ENCODE peak calls at places on chromosomes 12 and 14, in five cellular contexts. K is fibroblast of mammary gland, G is cardiac muscle cell, I is transverse colon, X is fibroblast of lung. V is an unnamed sample.

GRCh38 chr14:100850841-100851585 is 25.1 kb downstream of the MEG3 start:
- DNase-seq in X (no peak), G (peak; percentile 38), I (peak; percentile 92), K (no peak), V (peak; percentile 32)

GRCh38 chr14:81311128-81311527 is 89.0 kb downstream of the STON2 start:
- DNase-seq in G (no peak), I (no peak), X (no peak), K (no peak), V (no peak)

GRCh38 chr12:66598081-66598480 is 80.8 kb downstream of the GRIP1 start:
- DNase-seq in X (no peak), G (no peak), K (no peak), I (no peak), V (no peak)

GRCh38 chr12:75315518-75315917 is 14.6 kb downstream of the CAPS2 start:
- DNase-seq in X (peak; percentile 82), I (no peak), G (peak; percentile 21), K (peak; percentile 39), V (no peak)

GRCh38 chr12:71186571-71187288 is 28.9 kb upstream of the TSPAN8 start:
- DNase-seq in G (peak; percentile 71), K (peak; percentile 43), I (no peak), X (no peak), V (no peak)

GRCh38 chr14:104141621-104142091 is 3.3 kb downstream of the KIF26A start:
- DNase-seq in K (no peak), X (no peak), I (no peak), G (no peak), V (no peak)

GRCh38 chr12:28776913-28777312 is 372.2 kb upstream of the FAR2 start:
- DNase-seq in G (no peak), K (no peak), I (no peak), X (no peak), V (no peak)

GRCh38 chr12:63978519-63978918 is 134.0 kb downstream of the SRGAP1 start:
- DNase-seq in G (peak; percentile 79), K (peak; percentile 78), X (peak; percentile 85), I (no peak), V (peak; percentile 77)

GRCh38 chr12:9741726-9742125 is 8.8 kb upstream of the CLECL1 start:
- DNase-seq in X (no peak), I (peak; percentile 67), G (no peak), K (no peak), V (no peak)

GRCh38 chr12:101876861-101877815 is at the start of gene DRAM1:
- DNase-seq in I (peak; percentile 94), K (peak; percentile 86), G (peak; percentile 95), X (peak; percentile 88), V (peak; percentile 88)
- H3K4me3 ChIP-seq in I (peak within 1 kb of the TSS; percentile 87), K (peak within 1 kb of the TSS; percentile 82), G (peak within 1 kb of the TSS; percentile 47), X (peak within 1 kb of the TSS; percentile 90), V (peak within 1 kb of the TSS; percentile 5)

DNA sequence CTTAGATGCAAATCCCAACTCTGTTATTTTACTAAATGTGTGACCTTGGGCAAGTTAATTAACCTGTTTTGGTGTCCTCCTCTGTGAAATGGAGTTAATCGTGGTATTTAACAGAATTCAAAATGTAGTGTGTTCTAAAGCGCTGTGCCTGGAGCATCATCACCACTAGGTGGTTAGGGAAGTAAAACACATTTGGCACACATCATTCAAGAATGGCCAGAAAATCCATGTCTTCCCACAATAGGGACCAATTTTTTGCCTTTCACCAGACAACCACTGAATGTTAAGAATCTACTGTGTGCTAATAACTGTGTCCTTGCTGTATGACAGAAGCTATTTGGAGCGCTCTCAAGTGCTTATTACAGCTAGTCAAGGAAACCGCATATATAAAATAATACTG is 133.4 kb downstream of the MON2 start:
- DNase-seq in G (no peak), I (no peak), X (no peak), K (no peak), V (no peak)
- TF ChIP-seq CTCF in G (peak; percentile 16), I (no peak), X (peak; percentile 4), K (peak; percentile 35), V (peak; percentile 7)

GRCh38 chr14:105490318-105490571 is 801 bp upstream of the TEDC1 start:
- DNase-seq in G (no peak), X (no peak), I (peak; percentile 47), K (no peak), V (no peak)

GRCh38 chr14:105487986-105488777 is 1.5 kb downstream of the CRIP1 start:
- DNase-seq in I (peak; percentile 70), K (no peak), G (no peak), X (no peak), V (no peak)

GRCh38 chr14:105487449-105487985 is 831 bp downstream of the CRIP1 start:
- DNase-seq in K (no peak), X (no peak), G (no peak), I (peak; percentile 81), V (no peak)

GRCh38 chr14:105489607-105490317 is 1.3 kb upstream of the TEDC1 start:
- DNase-seq in K (peak; percentile 74), G (peak; percentile 84), I (peak; percentile 93), X (peak; percentile 79), V (peak; percentile 85)

DNA sequence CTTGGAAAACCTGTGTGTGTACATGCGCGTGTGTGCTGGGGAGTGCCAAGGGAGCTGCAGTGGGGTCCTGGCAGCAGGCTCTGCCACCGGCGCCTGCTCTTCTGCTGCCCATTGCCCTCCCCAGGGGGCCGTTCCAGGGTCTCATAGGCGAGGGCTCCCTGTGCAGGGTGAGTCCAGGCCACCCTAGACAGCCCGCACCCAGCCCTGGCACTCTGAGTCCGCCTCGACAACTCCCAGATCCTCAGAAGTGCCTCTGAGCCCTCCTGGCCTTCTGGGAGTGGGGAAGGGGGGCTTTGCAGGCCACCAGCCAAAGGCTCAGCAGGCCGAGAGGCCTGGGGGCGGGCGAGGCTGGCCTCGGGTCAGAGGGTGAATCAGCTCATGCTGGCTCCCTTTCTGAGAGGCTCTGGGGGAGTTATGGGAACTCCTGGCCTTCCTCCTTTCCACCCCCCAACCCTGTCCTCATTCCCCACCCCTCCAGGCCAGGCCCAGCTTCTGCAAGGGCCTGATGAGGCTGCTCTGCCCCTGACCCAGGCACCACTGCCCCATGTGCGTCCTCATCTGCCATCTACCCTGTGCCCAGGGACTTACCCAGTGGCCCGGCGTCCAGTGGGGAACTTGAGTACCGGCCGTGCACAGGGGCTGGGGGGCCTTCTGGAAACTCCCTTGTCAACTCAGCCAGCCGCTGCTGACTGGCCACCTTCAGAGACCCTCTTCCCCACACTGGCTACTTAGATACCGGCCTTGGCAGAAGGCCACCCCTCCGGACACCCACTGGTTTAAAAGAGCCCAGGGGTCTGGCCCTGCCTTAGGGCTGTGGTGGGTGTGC is 2.1 kb upstream of the TEDC1 start:
- DNase-seq in K (no peak), I (no peak), X (no peak), G (no peak), V (no peak)
- H3K4me3 ChIP-seq in K (no peak overlapping the region), I (no peak overlapping the region), X (no peak overlapping the region), G (no peak overlapping the region), V (no peak overlapping the region)

DNA sequence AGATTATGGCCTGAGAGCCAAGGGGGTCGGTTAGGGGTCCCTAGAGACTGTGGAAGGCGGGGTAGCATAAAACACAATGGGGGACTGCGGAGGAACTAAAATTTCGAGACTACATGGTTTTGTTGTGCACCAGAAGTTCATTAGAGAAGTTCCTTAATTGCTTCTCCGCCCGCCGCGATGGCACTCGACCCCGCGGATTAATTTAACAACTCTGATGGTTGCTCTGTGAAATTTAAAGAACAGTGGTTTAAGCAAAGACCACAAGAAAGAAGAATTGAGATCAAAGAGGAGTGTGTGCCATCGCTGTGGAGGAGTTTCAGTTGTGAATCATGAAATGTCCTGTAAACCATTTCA is 1.4 kb upstream of the CCDC88C start:
- DNase-seq in X (no peak), G (no peak), K (no peak), I (no peak), V (no peak)
- TF ChIP-seq CTCF in X (no peak), G (no peak), K (no peak), I (no peak), V (no peak)

GRCh38 chr14:34732802-34733201 is 18.4 kb upstream of the CFL2 start:
- DNase-seq in K (no peak), X (no peak), I (no peak), G (no peak), V (no peak)
- H3K4me3 ChIP-seq in K (no peak overlapping the region), X (no peak overlapping the region), I (no peak overlapping the region), G (no peak overlapping the region), V (no peak overlapping the region)

V was measured in endothelial cell of umbilical vein.